ENCODE peak calls at places on chromosomes 7 and 10, in ten cellular contexts. U is sigmoid colon, S is adrenal gland, T is A549, K is transverse colon, J is esophagus muscularis mucosa, G is prostate gland, E is right lobe of liver, N is Peyer's patch, W is heart left ventricle. R is an unnamed sample. For H3K4me1, the result is how much of the 10 kb centered on the place peaks cover.

GRCh38 chr10:114518401-114519305 is 114.4 kb upstream of the AFAP1L2 start:
- DNase-seq in S (no peak), E (no peak), U (no peak), W (no peak), N (no peak), T (peak), K (no peak), J (no peak), G (no peak), R (no peak)

GRCh38 chr10:47145290-47145934 is 154.6 kb upstream of the GDF10 start:
- DNase-seq in U (no peak), T (no peak), G (no peak), K (no peak), N (no peak), E (no peak), S (no peak), W (no peak), J (no peak), R (no peak)

GRCh38 chr7:27150568-27151340 is 1.6 kb downstream of the HOXA3 start:
- DNase-seq in T (peak), N (peak), K (peak), W (peak), S (peak), U (peak), G (peak), J (no peak), E (no peak), R (peak)

GRCh38 chr7:55966851-55967250 is 2.5 kb downstream of the NIPSNAP2 start:
- DNase-seq in E (no peak), J (no peak), N (no peak), W (no peak), U (no peak), S (no peak), G (peak), T (no peak), K (no peak), R (peak)

GRCh38 chr10:20034732-20035131 is 218.5 kb downstream of the PLXDC2 start:
- DNase-seq in T (no peak), S (no peak), G (no peak), N (no peak), E (no peak), W (no peak), J (no peak), U (no peak), K (no peak), R (no peak)

GRCh38 chr7:1112625-1113547 is 25.0 kb downstream of the GPER1 start:
- DNase-seq in S (no peak), E (peak), J (no peak), W (no peak), N (no peak), T (no peak), K (no peak), G (no peak), U (no peak), R (no peak)

GRCh38 chr10:77308084-77308732 is 329.4 kb downstream of the KCNMA1 start:
- DNase-seq in G (no peak), S (no peak), N (no peak), E (no peak), J (no peak), T (no peak), U (no peak), K (no peak), W (no peak), R (no peak)

GRCh38 chr7:5643280-5643679 is 138.2 kb downstream of the RNF216 start:
- DNase-seq in J (no peak), T (peak), N (peak), E (no peak), G (no peak), W (peak), K (peak), S (peak), U (no peak), R (peak)

GRCh38 chr7:145016068-145016467 is 180.2 kb upstream of the TPK1 start:
- DNase-seq in W (no peak), N (no peak), U (no peak), K (no peak), T (peak), J (no peak), S (no peak), G (no peak), E (no peak), R (no peak)

GRCh38 chr7:66277492-66277891 is 72.4 kb downstream of the TPST1 start:
- DNase-seq in W (no peak), E (no peak), S (no peak), K (no peak), N (no peak), G (no peak), U (no peak), J (no peak), T (no peak), R (no peak)

GRCh38 chr10:22643696-22644621 is 70.4 kb downstream of the PIP4K2A start:
- DNase-seq in W (no peak), T (no peak), J (no peak), U (no peak), K (no peak), G (no peak), S (no peak), E (no peak), N (no peak), R (no peak)
- H3K4me1 ChIP-seq in W (under half), T (under half), J (under half), U (under half), K (under half), G (under half), S (under half), E (under half), N (under half), R (under half)

GRCh38 chr7:105497016-105497415 is 25.1 kb downstream of the PUS7 start:
- DNase-seq in G (no peak), T (no peak), W (no peak), K (no peak), E (no peak), N (no peak), S (no peak), J (no peak), U (no peak), R (no peak)

GRCh38 chr7:105489409-105489808 is 32.7 kb downstream of the PUS7 start:
- DNase-seq in U (no peak), W (no peak), K (no peak), S (no peak), J (no peak), N (no peak), G (no peak), E (no peak), T (no peak), R (no peak)

GRCh38 chr7:105493196-105493927 is 28.7 kb downstream of the PUS7 start:
- DNase-seq in K (no peak), N (no peak), E (no peak), J (no peak), W (no peak), U (no peak), S (no peak), G (no peak), T (no peak), R (no peak)

GRCh38 chr7:105496501-105496900 is 25.6 kb downstream of the PUS7 start:
- DNase-seq in E (no peak), W (no peak), N (no peak), J (no peak), K (no peak), G (no peak), U (no peak), T (no peak), S (no peak), R (no peak)

GRCh38 chr7:105493928-105494325 is 28.1 kb downstream of the PUS7 start:
- DNase-seq in N (no peak), W (no peak), G (peak), J (no peak), U (no peak), S (no peak), E (no peak), K (no peak), T (peak), R (peak)
- TF ChIP-seq POLR2A in N (no peak), W (no peak), G (no peak), J (no peak), U (no peak), S (no peak), E (no peak), K (no peak), T (no peak), R (no peak)

GRCh38 chr10:61476529-61476928 is 23.3 kb upstream of the TMEM26 start:
- DNase-seq in G (no peak), N (no peak), J (no peak), U (no peak), W (no peak), S (no peak), E (no peak), K (no peak), T (no peak), R (no peak)

GRCh38 chr10:61475449-61475873 is 22.3 kb upstream of the TMEM26 start:
- DNase-seq in S (no peak), G (no peak), J (no peak), E (no peak), T (no peak), N (no peak), K (no peak), W (no peak), U (no peak), R (no peak)

GRCh38 chr10:61471491-61471890 is 18.3 kb upstream of the TMEM26 start:
- DNase-seq in N (no peak), U (no peak), J (no peak), G (no peak), K (no peak), W (no peak), S (no peak), T (no peak), E (no peak), R (no peak)

GRCh38 chr10:61470730-61471129 is 17.5 kb upstream of the TMEM26 start:
- DNase-seq in U (no peak), N (no peak), W (no peak), K (no peak), T (no peak), S (no peak), E (no peak), J (no peak), G (no peak), R (no peak)

DNA sequence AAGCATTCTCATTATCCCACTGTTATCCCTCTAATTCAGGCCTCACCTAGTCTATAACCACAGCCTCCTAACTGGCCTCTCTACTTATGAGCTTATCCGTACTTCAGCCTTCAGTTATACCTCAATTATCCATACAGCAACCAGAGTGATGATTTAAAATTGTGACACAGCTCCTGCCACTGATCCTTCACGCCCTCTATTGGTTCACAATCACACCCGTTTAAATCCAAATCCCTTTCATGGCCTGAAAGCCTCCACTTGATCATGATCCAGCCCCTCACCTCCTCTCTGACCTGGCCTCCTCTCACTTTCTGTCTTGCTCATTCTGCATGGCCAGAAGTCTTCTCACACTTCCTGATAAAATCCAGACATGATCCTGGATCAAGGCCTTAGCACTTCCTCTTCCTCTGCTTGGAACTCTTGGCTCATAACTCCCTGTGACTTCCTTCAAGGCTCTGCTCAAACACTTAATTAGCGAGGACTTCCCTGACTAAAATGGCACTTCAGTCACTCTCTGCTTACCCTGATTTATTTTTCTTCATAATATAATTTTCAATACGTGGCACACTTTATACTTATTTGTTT is 19.0 kb upstream of the TMEM26 start:
- DNase-seq in T (no peak), K (no peak), J (no peak), S (no peak), W (no peak), N (no peak), E (no peak), U (no peak), G (no peak), R (no peak)
- H3K4me3 ChIP-seq in T (no peak), K (no peak), J (no peak), S (no peak), W (no peak), N (no peak), E (no peak), U (no peak), G (no peak), R (no peak)

DNA sequence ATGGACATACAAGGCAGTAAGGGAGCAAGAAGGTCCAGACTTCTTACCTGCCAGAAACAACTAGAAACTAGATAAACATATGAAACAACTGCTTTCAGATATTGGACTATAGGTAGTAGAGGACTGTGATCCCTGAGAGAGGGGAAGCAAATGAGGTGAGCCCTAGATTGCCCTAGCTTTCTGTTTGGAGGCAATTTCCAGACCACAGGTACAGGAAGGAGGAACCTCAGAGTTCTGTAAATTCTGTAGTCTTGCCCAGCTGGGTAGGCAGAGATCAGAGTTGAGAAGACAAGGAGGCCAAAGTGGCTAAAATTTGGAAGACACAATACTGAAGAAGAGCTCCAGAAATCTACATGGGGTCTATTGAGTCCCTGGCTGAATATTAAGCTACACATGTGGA is 21.0 kb downstream of the CDK6 start:
- DNase-seq in E (no peak), J (no peak), U (no peak), T (no peak), N (no peak), G (no peak), S (no peak), W (no peak), K (no peak), R (no peak)
- H3K4me1 ChIP-seq in E (under half), J (under half), U (under half), T (under half), N (under half), G (under half), S (under half), W (under half), K (under half), R (under half)

GRCh38 chr10:99983280-99983988 is 26.3 kb downstream of the DNMBP start:
- DNase-seq in S (peak), G (no peak), J (no peak), T (no peak), N (no peak), W (peak), E (no peak), U (no peak), K (no peak), R (no peak)
- TF ChIP-seq POLR2A in S (no peak), G (no peak), J (no peak), T (no peak), N (no peak), W (no peak), E (no peak), U (no peak), K (no peak), R (no peak)

GRCh38 chr10:49310460-49310859 is 11.5 kb downstream of the C10orf71 start:
- DNase-seq in E (no peak), T (no peak), S (no peak), G (no peak), U (no peak), W (no peak), N (no peak), K (no peak), J (no peak), R (no peak)
- H3K4me3 ChIP-seq in E (no peak), T (no peak), S (no peak), G (no peak), U (no peak), W (no peak), N (no peak), K (no peak), J (no peak), R (no peak)

GRCh38 chr10:28677889-28678686 is 767 bp downstream of the BAMBI start:
- DNase-seq in T (no peak), K (peak), U (no peak), J (no peak), E (peak), G (peak), W (peak), N (no peak), S (peak), R (peak)

GRCh38 chr10:28681345-28681763 is 4.0 kb downstream of the BAMBI start:
- DNase-seq in G (peak), W (no peak), U (no peak), T (no peak), N (no peak), E (no peak), J (no peak), K (no peak), S (peak), R (no peak)

GRCh38 chr10:28681928-28682750 is 4.8 kb downstream of the BAMBI start:
- DNase-seq in S (no peak), E (no peak), T (no peak), K (no peak), W (no peak), J (no peak), N (no peak), U (no peak), G (no peak), R (no peak)

GRCh38 chr10:28678687-28679457 is 1.6 kb downstream of the BAMBI start:
- DNase-seq in U (no peak), W (peak), N (no peak), E (no peak), J (no peak), K (no peak), T (no peak), S (no peak), G (no peak), R (peak)

GRCh38 chr10:28679941-28680752 is 2.8 kb downstream of the BAMBI start:
- DNase-seq in J (no peak), S (no peak), T (peak), K (no peak), N (no peak), E (peak), G (peak), U (no peak), W (no peak), R (no peak)
- H3K4me1 ChIP-seq in J (under half), S (under half), T (under half), K (under half), N (under half), E (under half), G (under half), U (under half), W (under half), R (under half)

GRCh38 chr10:27256790-27257189 is 16.2 kb upstream of the ACBD5 start:
- DNase-seq in U (no peak), W (no peak), J (no peak), T (no peak), N (no peak), G (no peak), E (no peak), K (no peak), S (no peak), R (no peak)

GRCh38 chr10:27256299-27256698 is 15.7 kb upstream of the ACBD5 start:
- DNase-seq in K (no peak), W (no peak), U (no peak), T (no peak), G (no peak), E (no peak), S (no peak), N (no peak), J (no peak), R (no peak)

GRCh38 chr10:27248215-27248614 is 7.6 kb upstream of the ACBD5 start:
- DNase-seq in T (no peak), K (no peak), W (no peak), J (no peak), U (no peak), G (no peak), S (no peak), E (no peak), N (no peak), R (no peak)

GRCh38 chr10:27251554-27251953 is 11.0 kb upstream of the ACBD5 start:
- DNase-seq in U (no peak), E (no peak), N (no peak), G (no peak), W (no peak), S (no peak), K (no peak), T (no peak), J (no peak), R (no peak)

GRCh38 chr10:27252267-27253000 is 11.8 kb upstream of the ACBD5 start:
- DNase-seq in T (peak), K (peak), E (peak), N (peak), S (peak), G (no peak), J (no peak), U (no peak), W (peak), R (peak)
- TF ChIP-seq POLR2A in T (peak), K (no peak), E (peak), N (peak), S (peak), G (no peak), J (no peak), U (no peak), W (no peak), R (peak)

R was measured in body of pancreas.